ENCODE peak calls at places on chromosomes 13 and 19, in four cellular contexts. R is mesothelial cell of epicardium, L is astrocyte of the spinal cord, A is PC-3. I is an unnamed sample.

GRCh38 chr13:98508280-98509074 is 68.4 kb downstream of the STK24 start:
- DNase-seq in L (peak), R (no peak), A (no peak), I (peak)

GRCh38 chr13:31038834-31039552 is 106.5 kb downstream of the TEX26 start:
- DNase-seq in L (peak), R (no peak), A (peak), I (no peak)

GRCh38 chr19:6800991-6801396 is 28.5 kb downstream of the VAV1 start:
- DNase-seq in A (peak), R (no peak), L (peak), I (peak)

GRCh38 chr13:82407321-82407720 is 1475.0 kb downstream of the SLITRK1 start:
- DNase-seq in A (no peak), R (no peak), L (no peak), I (no peak)

GRCh38 chr19:5967994-5968430 is 9.9 kb downstream of the RANBP3 start:
- DNase-seq in R (no peak), A (peak), L (peak), I (peak)

GRCh38 chr13:28568286-28568685 is 73.4 kb upstream of the FLT1 start:
- DNase-seq in R (peak), L (no peak), A (no peak), I (peak)

GRCh38 chr13:112961457-112962369 is 7.3 kb upstream of the MCF2L start:
- DNase-seq in R (no peak), L (no peak), A (no peak), I (no peak)

GRCh38 chr13:44128522-44128921 is 245.1 kb upstream of the SERP2 start:
- DNase-seq in L (no peak), R (no peak), A (no peak), I (no peak)

GRCh38 chr13:86710013-86710412 is 910.8 kb upstream of the SLITRK6 start:
- DNase-seq in A (no peak), L (no peak), R (no peak), I (no peak)

GRCh38 chr13:79782541-79783216 is 301.7 kb downstream of the NDFIP2 start:
- DNase-seq in A (no peak), R (no peak), L (peak), I (peak)

GRCh38 chr13:46844431-46844830 is 47.5 kb upstream of the ESD start:
- DNase-seq in A (peak), L (no peak), R (no peak), I (peak)

GRCh38 chr19:56718231-56718630 is 46.7 kb upstream of the ZNF835 start:
- DNase-seq in R (no peak), L (no peak), A (no peak), I (no peak)

GRCh38 chr19:36528194-36528920 is at the start of gene ZNF260:
- DNase-seq in A (peak), L (peak), R (peak), I (peak)

GRCh38 chr13:30581582-30581981 is 36.1 kb upstream of the USPL1 start:
- DNase-seq in A (peak), R (no peak), L (no peak), I (peak)

GRCh38 chr19:38046254-38047047 is 139.4 kb downstream of the SIPA1L3 start:
- DNase-seq in L (no peak), A (no peak), R (no peak), I (no peak)

GRCh38 chr13:41774605-41775218 is 186.2 kb downstream of the VWA8 start:
- DNase-seq in R (no peak), A (no peak), L (no peak), I (no peak)

GRCh38 chr19:3039641-3040077 is 10.6 kb upstream of the TLE2 start:
- DNase-seq in A (no peak), R (no peak), L (no peak), I (no peak)

GRCh38 chr13:20714563-20715339 is 11.3 kb downstream of the IL17D start:
- DNase-seq in A (no peak), L (peak), R (no peak), I (peak)

GRCh38 chr13:30308548-30308947 is 1.2 kb upstream of the KATNAL1 start:
- DNase-seq in R (no peak), A (no peak), L (no peak), I (peak)

GRCh38 chr19:16002380-16002779 is 53.6 kb downstream of the OR10H4 start:
- DNase-seq in A (no peak), L (no peak), R (no peak), I (peak)

GRCh38 chr13:20294497-20294896 is 62.4 kb upstream of the GJB6 start:
- DNase-seq in L (no peak), R (no peak), A (peak), I (no peak)

GRCh38 chr13:28707629-28708427 is 10.9 kb downstream of the SLC46A3 start:
- DNase-seq in A (peak), L (peak), R (no peak), I (peak)

GRCh38 chr19:33552928-33553279 is 31.3 kb upstream of the PEPD start:
- DNase-seq in L (no peak), A (no peak), R (no peak), I (no peak)

GRCh38 chr13:95343944-95344343 is 42.7 kb upstream of the ABCC4 start:
- DNase-seq in L (no peak), A (no peak), R (no peak), I (peak)

GRCh38 chr13:24738366-24738847 is 25.6 kb upstream of the RNF17 start:
- DNase-seq in L (no peak), R (no peak), A (no peak), I (no peak)

GRCh38 chr19:8377598-8377997 is 12.6 kb upstream of the RAB11B start:
- DNase-seq in R (no peak), A (no peak), L (no peak), I (no peak)

GRCh38 chr19:21587117-21587461 is 81.7 kb downstream of the ZNF429 start:
- DNase-seq in R (no peak), L (no peak), A (no peak), I (no peak)

GRCh38 chr19:44577566-44577874 is 35.8 kb upstream of the IGSF23 start:
- DNase-seq in A (no peak), R (no peak), L (no peak), I (no peak)

GRCh38 chr19:44575116-44575700 is 38.2 kb upstream of the IGSF23 start:
- DNase-seq in R (no peak), A (peak), L (no peak), I (no peak)

GRCh38 chr19:44579663-44580365 is 33.5 kb upstream of the IGSF23 start:
- DNase-seq in R (no peak), L (no peak), A (no peak), I (no peak)

GRCh38 chr19:44574201-44574950 is 39.0 kb upstream of the IGSF23 start:
- DNase-seq in A (peak), L (no peak), R (no peak), I (no peak)

DNA sequence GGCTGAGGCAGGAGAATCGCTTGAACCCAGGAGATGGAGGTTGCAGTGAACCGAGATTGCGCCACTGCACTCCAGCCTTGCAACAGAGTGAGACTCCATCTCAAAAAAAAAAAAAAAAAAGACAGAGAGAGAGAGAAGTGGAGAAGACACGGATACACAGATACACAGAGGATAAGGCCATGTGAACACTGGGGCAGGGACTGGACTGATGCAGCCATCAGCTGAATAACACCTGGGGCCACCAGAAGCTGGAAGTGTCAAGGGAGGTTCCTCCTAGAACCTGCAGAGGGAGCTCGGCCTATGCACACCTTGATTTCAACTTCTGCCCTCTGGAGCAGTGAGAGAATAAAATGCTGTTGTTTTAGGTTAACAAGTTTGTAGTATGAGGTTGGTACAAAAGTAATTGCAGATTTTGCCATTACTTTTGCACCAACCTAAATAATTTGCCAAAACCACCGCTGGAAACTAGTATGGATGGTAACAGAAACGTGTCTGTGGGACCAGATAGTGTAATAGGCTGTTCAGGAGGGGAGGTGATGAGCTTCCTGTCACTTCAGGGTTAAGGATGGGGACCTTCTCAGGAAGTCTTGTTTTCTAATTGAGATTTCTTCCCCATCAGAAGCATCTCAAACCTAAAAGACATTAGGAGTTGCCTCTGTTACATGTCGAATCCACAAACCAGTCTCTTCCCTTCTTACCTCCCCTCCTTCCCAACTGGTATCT is 36.4 kb upstream of the IGSF23 start:
- DNase-seq in R (no peak), L (peak), A (peak), I (peak)
- TF ChIP-seq CTCF in R (no peak), L (peak), A (peak), I (peak)

GRCh38 chr19:29626386-29626785 is 20.3 kb downstream of the POP4 start:
- DNase-seq in L (no peak), A (no peak), R (no peak), I (no peak)

GRCh38 chr19:29623726-29624488 is 17.8 kb downstream of the POP4 start:
- DNase-seq in A (no peak), R (no peak), L (no peak), I (no peak)

GRCh38 chr19:29625316-29625715 is 19.2 kb downstream of the POP4 start:
- DNase-seq in A (no peak), L (no peak), R (no peak), I (no peak)

GRCh38 chr19:29622191-29623070 is 16.3 kb downstream of the POP4 start:
- DNase-seq in R (no peak), A (peak), L (peak), I (peak)

GRCh38 chr19:29624489-29625210 is 18.6 kb downstream of the POP4 start:
- DNase-seq in A (no peak), L (no peak), R (no peak), I (no peak)
- TF ChIP-seq CTCF in A (no peak), L (no peak), R (no peak), I (no peak)

DNA sequence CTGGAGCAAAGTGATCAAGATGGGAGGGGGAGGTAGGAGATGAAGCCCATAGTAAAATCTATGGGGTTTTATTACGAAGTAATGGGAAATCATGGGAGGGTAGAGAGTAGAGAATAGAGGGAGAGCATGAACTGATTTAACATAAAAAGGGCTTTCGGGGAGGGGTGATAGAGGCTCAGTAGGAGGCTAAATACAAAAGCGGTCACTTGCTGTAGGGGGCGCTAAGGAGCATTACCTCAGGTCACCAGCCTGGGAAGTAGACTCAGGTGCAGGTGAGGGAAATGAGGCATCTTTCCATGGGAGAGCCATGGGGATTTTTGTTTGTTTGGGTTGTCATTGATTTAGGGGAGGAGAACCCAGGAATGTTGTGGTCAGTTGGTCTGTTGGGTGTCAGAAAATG is 14.1 kb downstream of the KRTDAP start:
- DNase-seq in A (no peak), L (no peak), R (no peak), I (no peak)
- TF ChIP-seq CTCF in A (peak), L (no peak), R (peak), I (no peak)

GRCh38 chr13:26186141-26186870 is 35.8 kb downstream of the RNF6 start:
- DNase-seq in L (peak), A (peak), R (peak), I (peak)
- TF ChIP-seq CTCF in L (peak), A (peak), R (peak), I (peak)

GRCh38 chr13:51730927-51731326 is 73.0 kb downstream of the DHRS12 start:
- DNase-seq in R (no peak), A (no peak), L (no peak), I (no peak)

GRCh38 chr13:51729853-51730553 is 74.0 kb downstream of the DHRS12 start:
- DNase-seq in R (no peak), A (peak), L (peak), I (peak)

GRCh38 chr13:51731759-51732158 is 72.2 kb downstream of the DHRS12 start:
- DNase-seq in L (peak), A (peak), R (no peak), I (peak)

GRCh38 chr13:51734786-51735185 is 69.2 kb downstream of the DHRS12 start:
- DNase-seq in L (peak), A (no peak), R (no peak), I (no peak)

DNA sequence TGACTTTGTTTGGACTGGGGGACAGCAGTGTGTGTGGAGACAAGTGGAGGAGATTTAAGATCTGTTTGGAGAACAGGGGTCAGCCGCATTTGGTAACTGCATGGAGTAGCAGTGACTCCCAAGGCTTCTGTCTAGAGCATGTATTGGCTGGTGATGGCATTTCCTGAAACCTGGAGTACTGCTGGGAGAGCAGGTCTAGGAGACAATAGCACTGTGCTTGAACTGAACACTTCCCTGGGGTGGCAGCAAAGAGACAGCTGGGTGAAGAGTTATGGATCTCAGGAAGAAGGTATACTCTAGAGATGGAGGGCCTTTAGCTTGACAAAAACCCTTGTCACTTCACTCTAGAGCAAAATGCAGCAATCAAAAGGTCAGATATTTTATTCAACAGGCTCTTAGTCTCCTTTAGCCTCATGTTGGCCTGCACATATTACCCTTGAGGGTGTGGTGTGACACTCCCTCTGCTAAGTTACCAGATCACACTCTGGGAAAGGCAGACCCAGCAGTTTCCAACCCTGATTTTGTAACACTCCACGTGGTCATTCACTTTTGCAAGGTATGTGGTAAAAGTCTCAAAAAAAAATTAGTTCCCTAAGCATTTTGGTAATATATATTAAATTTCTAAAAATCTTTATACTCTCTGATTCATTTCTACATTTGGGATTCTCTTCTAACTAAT is 70.2 kb downstream of the DHRS12 start:
- DNase-seq in R (no peak), L (no peak), A (no peak), I (no peak)
- TF ChIP-seq CTCF in R (no peak), L (no peak), A (no peak), I (peak)

GRCh38 chr19:45251452-45252354 is 632 bp downstream of the MARK4 start:
- DNase-seq in A (no peak), R (no peak), L (peak), I (no peak)

GRCh38 chr19:45255611-45256157 is 4.6 kb downstream of the MARK4 start:
- DNase-seq in A (no peak), L (no peak), R (no peak), I (no peak)

GRCh38 chr19:45253396-45254027 is 2.4 kb downstream of the MARK4 start:
- DNase-seq in A (no peak), R (no peak), L (peak), I (peak)

GRCh38 chr19:45256836-45257235 is 5.8 kb downstream of the MARK4 start:
- DNase-seq in R (no peak), A (no peak), L (no peak), I (no peak)

DNA sequence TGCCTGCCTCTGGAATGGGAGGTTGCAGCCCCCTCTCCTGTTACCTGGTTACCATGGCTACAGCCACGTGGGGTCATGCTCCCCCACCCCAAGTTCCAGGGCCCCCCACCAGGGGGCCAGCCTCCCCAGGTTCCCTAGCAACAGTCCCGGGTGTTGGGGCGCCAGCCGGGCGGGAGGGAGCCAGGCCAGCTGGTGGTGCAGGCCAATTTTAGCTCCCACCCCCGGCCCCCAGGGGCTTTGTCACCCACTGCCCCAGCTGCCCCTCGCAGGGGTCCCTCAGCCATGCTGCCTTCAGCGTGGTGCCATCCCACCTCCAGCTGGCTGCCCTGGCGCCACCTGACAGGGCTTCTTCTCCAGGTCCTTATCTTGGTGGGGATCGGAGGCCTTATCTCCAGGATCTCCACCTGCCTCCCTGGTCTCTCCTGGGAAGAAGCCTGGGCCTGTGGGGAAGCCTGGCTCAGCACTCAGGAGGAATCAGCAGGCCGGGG is 3.0 kb downstream of the MARK4 start:
- DNase-seq in L (no peak), A (no peak), R (no peak), I (no peak)
- TF ChIP-seq CTCF in L (peak), A (peak), R (peak), I (peak)

DNA sequence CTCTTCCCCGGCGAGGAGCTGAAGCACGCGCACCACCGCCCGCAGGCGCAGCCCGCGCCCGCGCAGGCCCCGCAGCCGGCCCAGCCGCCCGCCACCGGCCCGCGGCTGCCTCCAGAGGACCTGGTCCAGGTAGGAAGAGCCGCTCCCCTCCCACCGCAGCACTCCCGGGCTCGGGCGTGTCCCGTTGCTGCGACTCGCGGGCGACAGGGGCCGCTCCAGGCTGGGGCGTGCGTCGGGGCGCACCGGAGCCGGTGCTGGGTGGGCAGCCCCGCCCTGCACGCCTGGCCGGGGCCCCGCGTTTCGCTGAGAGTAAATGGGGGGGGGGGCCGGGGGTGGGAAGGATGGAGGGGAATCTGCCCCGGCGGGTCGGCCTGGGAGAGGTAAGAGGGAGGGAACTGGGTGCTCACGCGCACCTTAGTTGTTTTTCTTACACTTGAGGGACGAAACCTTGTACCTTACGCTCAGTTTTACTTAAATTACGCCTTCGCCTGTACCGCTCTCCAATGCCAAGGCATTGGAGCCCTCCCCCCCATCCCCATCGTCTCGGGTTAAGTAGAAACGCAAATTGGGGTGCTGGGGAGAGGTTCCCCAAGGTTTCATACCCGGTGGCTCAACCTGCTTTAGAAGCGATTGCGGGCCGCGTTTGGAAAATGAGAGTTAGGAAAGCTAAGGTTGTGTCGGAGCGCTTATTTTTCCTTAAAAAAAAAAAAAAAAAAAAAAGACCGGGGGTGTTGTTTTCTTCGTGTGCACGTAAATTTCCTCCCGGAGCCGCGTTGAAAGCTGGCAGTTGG is 850 bp downstream of the KLF5 start:
- DNase-seq in R (peak), L (peak), A (peak), I (no peak)
- TF ChIP-seq CTCF in R (no peak), L (peak), A (no peak), I (no peak)

GRCh38 chr13:108176685-108177274 is 38.6 kb downstream of the LIG4 start:
- DNase-seq in R (no peak), A (peak), L (no peak), I (peak)
- TF ChIP-seq CTCF in R (peak), A (peak), L (peak), I (peak)

I was measured in fibroblast of pulmonary artery.